ENCODE peak calls at places on chromosome 3, in six cellular contexts. V is GM12891, H is K562, S is GM12878, B is HepG2, Q is H1. K is an unnamed sample.

GRCh38 chr3:96863129-96863740 is 48.8 kb downstream of the EPHA6 start:
- DNase-seq in V (no peak), H (peak; percentile 6), B (peak; percentile 28), Q (peak; percentile 9), S (no peak), K (no peak)

GRCh38 chr3:13288732-13289718 is 131.1 kb downstream of the NUP210 start:
- DNase-seq in Q (no peak), V (no peak), H (no peak), B (no peak), S (no peak), K (no peak)

GRCh38 chr3:127740136-127740915 is 67.6 kb downstream of the ABTB1 start:
- DNase-seq in S (no peak), V (no peak), B (no peak), H (no peak), Q (no peak), K (no peak)

GRCh38 chr3:183822631-183823030 is 2.7 kb downstream of the MAP6D1 start:
- DNase-seq in B (no peak), H (no peak), S (no peak), V (no peak), Q (no peak), K (no peak)

GRCh38 chr3:113008117-113008516 is 17.3 kb downstream of the GTPBP8 start:
- DNase-seq in Q (no peak), H (no peak), V (no peak), B (no peak), S (no peak), K (no peak)

GRCh38 chr3:128277378-128278049 is 124.2 kb downstream of the EEFSEC start:
- DNase-seq in Q (no peak), V (no peak), H (no peak), S (no peak), B (no peak), K (no peak)

GRCh38 chr3:23071306-23071705 is 131.8 kb upstream of the UBE2E2 start:
- DNase-seq in S (no peak), B (no peak), H (no peak), Q (no peak), V (no peak), K (no peak)

GRCh38 chr3:25696019-25696418 is 31.3 kb upstream of the TOP2B start:
- DNase-seq in V (no peak), H (no peak), S (no peak), Q (no peak), B (no peak), K (no peak)

GRCh38 chr3:72996121-72996472 is 514 bp upstream of the PPP4R2 start:
- DNase-seq in H (no peak), Q (no peak), V (no peak), B (no peak), S (no peak), K (no peak)

GRCh38 chr3:101828289-101828688 is 21.0 kb upstream of the NFKBIZ start:
- DNase-seq in H (no peak), Q (no peak), V (no peak), S (no peak), B (no peak), K (no peak)

GRCh38 chr3:175356899-175357324 is 497.8 kb downstream of the NAALADL2 start:
- DNase-seq in S (no peak), V (no peak), B (no peak), Q (no peak), H (no peak), K (no peak)

GRCh38 chr3:157172746-157173145 is 12.8 kb upstream of the CCNL1 start:
- DNase-seq in Q (no peak), V (no peak), H (no peak), B (no peak), S (no peak), K (no peak)

GRCh38 chr3:45593708-45594601 is 596 bp upstream of the LIMD1 start:
- DNase-seq in B (peak; percentile 67), V (peak; percentile 88), H (peak; percentile 85), S (no peak), Q (no peak), K (peak; percentile 82)
- TF ChIP-seq POLR2A in B (no peak), V (no peak), H (peak; percentile 68), S (peak; percentile 85), Q (no peak), K (peak; percentile 70)

GRCh38 chr3:43194069-43194468 is 88.2 kb upstream of the POMGNT2 start:
- DNase-seq in H (no peak), Q (no peak), B (no peak), S (no peak), V (no peak), K (no peak)
- TF ChIP-seq TAF1 in H (no peak), Q (no peak), B (no peak), S (no peak), V (no peak), K (no peak)

DNA sequence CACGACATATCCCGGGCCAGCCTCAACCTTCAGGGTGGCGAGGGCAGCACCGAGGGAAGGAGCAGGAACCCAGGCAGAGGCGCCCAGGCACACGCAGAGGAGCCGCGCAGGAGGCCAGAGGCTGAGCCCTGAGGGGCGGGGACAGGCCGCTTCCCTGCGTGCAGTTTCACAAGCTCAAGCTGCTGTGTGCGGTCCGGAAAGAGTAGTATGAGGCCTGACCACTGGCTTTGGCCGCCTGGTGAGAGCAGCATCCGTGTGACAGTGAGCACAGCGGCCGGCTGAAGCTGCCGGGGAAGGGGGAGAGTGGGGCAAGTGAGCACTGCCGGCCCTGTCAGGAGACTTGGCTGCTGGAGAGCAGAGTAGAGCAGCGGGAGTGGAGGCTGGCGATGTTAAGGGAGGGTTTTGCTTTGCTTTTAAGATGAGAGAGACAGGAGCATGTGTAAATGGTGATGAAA is 8.7 kb downstream of the ZDHHC19 start:
- DNase-seq in B (peak; percentile 46), Q (no peak), H (no peak), V (peak; percentile 56), S (no peak), K (no peak)
- TF ChIP-seq POLR2AphosphoS5 in B (no peak), Q (no peak), H (no peak), V (no peak), S (no peak), K (no peak)

GRCh38 chr3:42906085-42906904 is at the start of gene ZNF662:
- DNase-seq in H (no peak), V (no peak), S (no peak), Q (no peak), B (no peak), K (no peak)
- TF ChIP-seq POLR2A in H (no peak), V (no peak), S (no peak), Q (no peak), B (no peak), K (no peak)

DNA sequence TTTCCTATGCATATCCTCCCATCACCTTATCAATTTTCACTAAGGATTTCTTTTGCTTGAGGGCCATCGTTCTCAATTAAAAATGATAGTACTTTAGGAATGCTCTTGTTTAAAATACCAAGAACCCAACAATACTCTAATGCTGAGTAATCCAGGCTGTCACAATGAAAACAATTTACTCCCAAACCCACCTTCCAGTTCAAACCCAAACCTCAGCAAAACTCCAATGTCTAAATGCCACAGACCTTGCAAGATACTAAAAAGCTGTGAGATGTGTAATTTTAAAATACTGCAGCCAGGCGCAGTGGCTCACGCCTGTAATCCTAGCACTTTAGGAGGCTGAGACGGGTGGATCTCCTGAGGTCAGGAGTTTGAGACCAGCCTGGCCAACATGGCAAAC is 889.8 kb downstream of the ROBO1 start:
- DNase-seq in Q (no peak), B (no peak), V (no peak), S (no peak), H (no peak), K (no peak)
- TF ChIP-seq TAF1 in Q (no peak), B (no peak), V (no peak), S (no peak), H (no peak), K (no peak)

K was measured in GM12892.